ENCODE peak calls at places on chromosomes 16 and 17, in eight cellular contexts. One of them, this sample, is unnamed. For H3K4me1 and H3K9me2, the result is how much of the 10 kb centered on the place peaks cover.

GRCh38 chr17:32007463-32008298 is 498 bp downstream of the LRRC37B start:
- DNase-seq in PC-3: peak
- DNase-seq in Karpas-422: peak
- DNase-seq in HCT116: no peak
- DNase-seq in OCI-LY7: peak
- DNase-seq in GM23338: peak
- DNase-seq in hepatocyte: peak
- DNase-seq in PC-9: peak
- DNase-seq in this sample: peak

GRCh38 chr17:64133546-64134215 is 3.7 kb upstream of the ERN1 start:
- DNase-seq in PC-3: peak
- DNase-seq in Karpas-422: peak
- DNase-seq in HCT116: peak
- DNase-seq in OCI-LY7: peak
- DNase-seq in GM23338: peak
- DNase-seq in hepatocyte: peak
- DNase-seq in PC-9: no peak
- DNase-seq in this sample: peak

GRCh38 chr16:3754304-3754703 is 37.0 kb upstream of the TRAP1 start:
- DNase-seq in PC-3: no peak
- DNase-seq in Karpas-422: no peak
- DNase-seq in HCT116: no peak
- DNase-seq in OCI-LY7: no peak
- DNase-seq in GM23338: no peak
- DNase-seq in hepatocyte: no peak
- DNase-seq in PC-9: no peak
- DNase-seq in this sample: peak

GRCh38 chr16:27436921-27437650 is 35.1 kb downstream of the IL21R start:
- DNase-seq in PC-3: no peak
- DNase-seq in Karpas-422: no peak
- DNase-seq in HCT116: no peak
- DNase-seq in OCI-LY7: no peak
- DNase-seq in GM23338: no peak
- DNase-seq in hepatocyte: no peak
- DNase-seq in PC-9: no peak
- DNase-seq in this sample: no peak

GRCh38 chr17:27481327-27481726 is 25.1 kb downstream of the KSR1 start:
- DNase-seq in PC-3: no peak
- DNase-seq in Karpas-422: no peak
- DNase-seq in HCT116: no peak
- DNase-seq in OCI-LY7: no peak
- DNase-seq in GM23338: no peak
- DNase-seq in hepatocyte: no peak
- DNase-seq in PC-9: no peak
- DNase-seq in this sample: no peak

GRCh38 chr17:51860934-51861561 is 297.5 kb downstream of the CA10 start:
- DNase-seq in PC-3: peak
- DNase-seq in Karpas-422: peak
- DNase-seq in HCT116: peak
- DNase-seq in OCI-LY7: peak
- DNase-seq in GM23338: peak
- DNase-seq in hepatocyte: peak
- DNase-seq in PC-9: no peak
- DNase-seq in this sample: peak

GRCh38 chr17:78343433-78344201 is 16.3 kb downstream of the SOCS3 start:
- DNase-seq in PC-3: no peak
- DNase-seq in Karpas-422: peak
- DNase-seq in HCT116: no peak
- DNase-seq in OCI-LY7: peak
- DNase-seq in GM23338: peak
- DNase-seq in hepatocyte: no peak
- DNase-seq in PC-9: peak
- DNase-seq in this sample: no peak

GRCh38 chr17:50815400-50815799 is 20.0 kb upstream of the WFIKKN2 start:
- DNase-seq in PC-3: no peak
- DNase-seq in Karpas-422: no peak
- DNase-seq in HCT116: no peak
- DNase-seq in OCI-LY7: no peak
- DNase-seq in GM23338: no peak
- DNase-seq in hepatocyte: no peak
- DNase-seq in PC-9: no peak
- DNase-seq in this sample: no peak

GRCh38 chr17:58692239-58693055 is at the start of gene RAD51C:
- DNase-seq in PC-3: peak
- DNase-seq in Karpas-422: peak
- DNase-seq in HCT116: peak
- DNase-seq in OCI-LY7: peak
- DNase-seq in GM23338: peak
- DNase-seq in hepatocyte: peak
- DNase-seq in PC-9: peak
- DNase-seq in this sample: peak

GRCh38 chr17:77312786-77313599 is 172.2 kb downstream of the SEC14L1 start:
- DNase-seq in PC-3: no peak
- DNase-seq in Karpas-422: no peak
- DNase-seq in HCT116: no peak
- DNase-seq in OCI-LY7: no peak
- DNase-seq in GM23338: no peak
- DNase-seq in hepatocyte: peak
- DNase-seq in PC-9: no peak
- DNase-seq in this sample: peak

GRCh38 chr17:73650617-73651200 is 6.5 kb upstream of the SDK2 start:
- DNase-seq in PC-3: no peak
- DNase-seq in Karpas-422: no peak
- DNase-seq in HCT116: no peak
- DNase-seq in OCI-LY7: no peak
- DNase-seq in GM23338: no peak
- DNase-seq in hepatocyte: no peak
- DNase-seq in PC-9: no peak
- DNase-seq in this sample: no peak

GRCh38 chr16:49597796-49598195 is 224.2 kb downstream of the C16orf78 start:
- DNase-seq in PC-3: no peak
- DNase-seq in Karpas-422: no peak
- DNase-seq in HCT116: no peak
- DNase-seq in OCI-LY7: no peak
- DNase-seq in GM23338: no peak
- DNase-seq in hepatocyte: no peak
- DNase-seq in PC-9: no peak
- DNase-seq in this sample: no peak

GRCh38 chr16:70598937-70599503 is 47.3 kb upstream of the IL34 start:
- DNase-seq in PC-3: no peak
- DNase-seq in Karpas-422: no peak
- DNase-seq in HCT116: no peak
- DNase-seq in OCI-LY7: no peak
- DNase-seq in GM23338: no peak
- DNase-seq in hepatocyte: no peak
- DNase-seq in PC-9: no peak
- DNase-seq in this sample: no peak

GRCh38 chr16:4679854-4680636 is 13.3 kb upstream of the NUDT16L1 start:
- DNase-seq in PC-3: peak
- DNase-seq in Karpas-422: no peak
- DNase-seq in HCT116: no peak
- DNase-seq in OCI-LY7: no peak
- DNase-seq in GM23338: no peak
- DNase-seq in hepatocyte: no peak
- DNase-seq in PC-9: peak
- DNase-seq in this sample: peak

GRCh38 chr16:73202176-73202729 is 154.3 kb upstream of the ZFHX3 start:
- DNase-seq in PC-3: no peak
- DNase-seq in Karpas-422: no peak
- DNase-seq in HCT116: no peak
- DNase-seq in OCI-LY7: no peak
- DNase-seq in GM23338: no peak
- DNase-seq in hepatocyte: peak
- DNase-seq in PC-9: no peak
- DNase-seq in this sample: peak

GRCh38 chr16:11234884-11235702 is 20.9 kb downstream of the SOCS1 start:
- DNase-seq in PC-3: no peak
- DNase-seq in Karpas-422: no peak
- DNase-seq in HCT116: no peak
- DNase-seq in OCI-LY7: no peak
- DNase-seq in GM23338: no peak
- DNase-seq in hepatocyte: no peak
- DNase-seq in PC-9: no peak
- DNase-seq in this sample: no peak

GRCh38 chr16:19488213-19488640 is 33.7 kb downstream of the GDE1 start:
- DNase-seq in PC-3: no peak
- DNase-seq in Karpas-422: no peak
- DNase-seq in HCT116: no peak
- DNase-seq in OCI-LY7: no peak
- DNase-seq in GM23338: peak
- DNase-seq in hepatocyte: peak
- DNase-seq in PC-9: no peak
- DNase-seq in this sample: no peak

GRCh38 chr17:51912939-51913338 is 245.6 kb downstream of the CA10 start:
- DNase-seq in PC-3: no peak
- DNase-seq in Karpas-422: no peak
- DNase-seq in HCT116: no peak
- DNase-seq in OCI-LY7: no peak
- DNase-seq in GM23338: peak
- DNase-seq in hepatocyte: no peak
- DNase-seq in PC-9: no peak
- DNase-seq in this sample: no peak

GRCh38 chr17:58513391-58513912 is 986 bp downstream of the MTMR4 start:
- DNase-seq in PC-3: no peak
- DNase-seq in Karpas-422: no peak
- DNase-seq in HCT116: no peak
- DNase-seq in OCI-LY7: peak
- DNase-seq in GM23338: no peak
- DNase-seq in hepatocyte: no peak
- DNase-seq in PC-9: no peak
- DNase-seq in this sample: no peak

GRCh38 chr17:57355090-57355859 is 99.0 kb downstream of the MSI2 start:
- DNase-seq in PC-3: no peak
- DNase-seq in Karpas-422: peak
- DNase-seq in HCT116: no peak
- DNase-seq in OCI-LY7: peak
- DNase-seq in GM23338: no peak
- DNase-seq in hepatocyte: no peak
- DNase-seq in PC-9: no peak
- DNase-seq in this sample: no peak

GRCh38 chr17:35117984-35118383 is 1.7 kb downstream of the RAD51D start:
- DNase-seq in PC-3: peak
- DNase-seq in Karpas-422: peak
- DNase-seq in HCT116: no peak
- DNase-seq in OCI-LY7: peak
- DNase-seq in GM23338: no peak
- DNase-seq in hepatocyte: no peak
- DNase-seq in PC-9: peak
- DNase-seq in this sample: peak

DNA sequence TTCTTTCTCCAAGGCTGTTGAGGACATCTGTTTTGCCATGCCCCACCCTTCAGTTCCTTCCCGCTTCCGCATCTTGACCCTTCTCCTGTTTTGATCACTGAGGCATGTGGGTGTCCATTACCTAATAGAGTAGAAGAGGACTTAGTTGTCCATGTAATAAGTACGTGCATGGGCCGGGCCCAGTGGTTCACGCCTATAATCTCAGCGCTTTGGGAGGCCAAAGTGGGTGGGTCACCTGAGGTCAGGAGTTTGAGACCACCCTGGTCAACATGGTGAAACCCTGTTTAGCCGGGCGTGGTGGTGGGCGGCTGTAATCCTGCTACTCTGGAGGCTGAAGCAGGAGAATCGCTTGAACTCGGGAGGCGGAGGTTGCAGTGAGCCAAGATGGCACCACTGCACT is 637.8 kb upstream of the EEF2KMT start:
- DNase-seq in PC-3: no peak
- DNase-seq in Karpas-422: no peak
- DNase-seq in HCT116: no peak
- DNase-seq in OCI-LY7: no peak
- DNase-seq in GM23338: no peak
- DNase-seq in hepatocyte: no peak
- DNase-seq in PC-9: no peak
- DNase-seq in this sample: no peak
- H3K4me1 ChIP-seq in PC-3: under half
- H3K4me1 ChIP-seq in Karpas-422: under half
- H3K4me1 ChIP-seq in HCT116: under half
- H3K4me1 ChIP-seq in OCI-LY7: under half
- H3K4me1 ChIP-seq in GM23338: under half
- H3K4me1 ChIP-seq in hepatocyte: under half
- H3K4me1 ChIP-seq in PC-9: under half
- H3K4me1 ChIP-seq in this sample: under half

GRCh38 chr17:29870836-29871430 is 59.1 kb downstream of the SSH2 start:
- DNase-seq in PC-3: no peak
- DNase-seq in Karpas-422: no peak
- DNase-seq in HCT116: no peak
- DNase-seq in OCI-LY7: no peak
- DNase-seq in GM23338: no peak
- DNase-seq in hepatocyte: no peak
- DNase-seq in PC-9: no peak
- DNase-seq in this sample: no peak
- H3K9me2 ChIP-seq in PC-3: under half
- H3K9me2 ChIP-seq in Karpas-422: under half
- H3K9me2 ChIP-seq in HCT116: under half
- H3K9me2 ChIP-seq in OCI-LY7: under half
- H3K9me2 ChIP-seq in GM23338: under half
- H3K9me2 ChIP-seq in hepatocyte: under half
- H3K9me2 ChIP-seq in PC-9: under half
- H3K9me2 ChIP-seq in this sample: under half

DNA sequence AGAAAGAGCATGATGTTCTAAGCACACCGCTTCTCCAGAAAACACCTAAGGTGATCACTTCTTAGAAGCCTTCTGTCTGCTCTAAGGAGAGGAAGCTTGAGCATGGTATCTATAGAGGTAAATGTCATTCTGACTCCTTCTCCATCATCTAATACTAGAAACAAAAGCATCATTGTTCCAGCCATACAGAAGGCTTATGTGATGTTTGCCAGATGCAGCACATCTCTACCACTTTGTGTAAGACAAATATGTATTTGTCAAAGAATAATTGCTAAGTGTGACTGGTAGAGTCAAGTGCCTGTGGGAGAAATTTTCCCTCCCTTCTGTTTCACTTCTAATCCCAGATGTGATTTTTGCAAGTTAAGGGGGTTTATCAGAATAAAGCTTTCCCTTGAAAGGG is 217.1 kb downstream of the HS3ST3A1 start:
- DNase-seq in PC-3: no peak
- DNase-seq in Karpas-422: no peak
- DNase-seq in HCT116: no peak
- DNase-seq in OCI-LY7: no peak
- DNase-seq in GM23338: no peak
- DNase-seq in hepatocyte: no peak
- DNase-seq in PC-9: no peak
- DNase-seq in this sample: no peak
- H3K4me1 ChIP-seq in PC-3: under half
- H3K4me1 ChIP-seq in Karpas-422: under half
- H3K4me1 ChIP-seq in HCT116: under half
- H3K4me1 ChIP-seq in OCI-LY7: under half
- H3K4me1 ChIP-seq in GM23338: under half
- H3K4me1 ChIP-seq in hepatocyte: under half
- H3K4me1 ChIP-seq in PC-9: under half
- H3K4me1 ChIP-seq in this sample: under half

DNA sequence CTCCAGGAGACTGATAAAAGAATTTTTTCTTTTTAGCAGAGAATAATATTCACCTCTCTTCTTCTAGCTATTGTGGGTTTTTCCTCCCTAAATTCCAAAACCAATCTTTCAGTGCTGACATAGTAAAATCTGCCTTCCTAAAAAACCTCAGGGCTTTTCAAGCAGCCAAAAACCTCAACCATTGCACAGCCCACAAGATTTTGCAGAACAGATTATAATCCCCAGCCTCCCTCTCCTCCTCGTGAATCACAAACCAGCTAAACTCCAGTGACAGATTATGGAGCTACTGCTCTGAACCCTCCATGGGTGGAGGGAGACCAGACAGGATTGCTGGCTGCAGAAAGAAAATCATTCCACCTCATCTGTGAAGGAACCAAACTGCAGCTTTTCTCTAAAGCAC is 341.6 kb downstream of the SOX9 start:
- DNase-seq in PC-3: peak
- DNase-seq in Karpas-422: no peak
- DNase-seq in HCT116: no peak
- DNase-seq in OCI-LY7: no peak
- DNase-seq in GM23338: no peak
- DNase-seq in hepatocyte: no peak
- DNase-seq in PC-9: no peak
- DNase-seq in this sample: peak
- H3K9me2 ChIP-seq in PC-3: under half
- H3K9me2 ChIP-seq in Karpas-422: under half
- H3K9me2 ChIP-seq in HCT116: under half
- H3K9me2 ChIP-seq in OCI-LY7: under half
- H3K9me2 ChIP-seq in GM23338: under half
- H3K9me2 ChIP-seq in hepatocyte: under half
- H3K9me2 ChIP-seq in PC-9: under half
- H3K9me2 ChIP-seq in this sample: under half